ENCODE peak calls at places on chromosomes 5 and 9, in seven cellular contexts. One of them, this sample, is unnamed.

GRCh38 chr5:147869112-147869511 is 9.4 kb upstream of the SCGB3A2 start:
- DNase-seq in aorta: no peak
- DNase-seq in fibroblast of pulmonary artery: no peak
- DNase-seq in OCI-LY7: no peak
- DNase-seq in heart right ventricle: no peak
- DNase-seq in iPS DF 6.9: no peak
- DNase-seq in AG04449: no peak
- DNase-seq in this sample: no peak

GRCh38 chr5:67636091-67636490 is 439.5 kb upstream of the CD180 start:
- DNase-seq in aorta: no peak
- DNase-seq in OCI-LY7: no peak
- DNase-seq in fibroblast of pulmonary artery: peak; percentile 25
- DNase-seq in AG04449: no peak
- DNase-seq in iPS DF 6.9: no peak
- DNase-seq in heart right ventricle: peak; percentile 70
- DNase-seq in this sample: peak; percentile 10

GRCh38 chr5:108773330-108773729 is 25.6 kb downstream of the FER start:
- DNase-seq in OCI-LY7: no peak
- DNase-seq in fibroblast of pulmonary artery: no peak
- DNase-seq in AG04449: no peak
- DNase-seq in aorta: no peak
- DNase-seq in iPS DF 6.9: no peak
- DNase-seq in heart right ventricle: no peak
- DNase-seq in this sample: no peak

GRCh38 chr9:114366334-114367128 is 21.3 kb downstream of the AKNA start:
- DNase-seq in fibroblast of pulmonary artery: peak; percentile 88
- DNase-seq in iPS DF 6.9: no peak
- DNase-seq in aorta: no peak
- DNase-seq in OCI-LY7: peak; percentile 68
- DNase-seq in AG04449: peak; percentile 59
- DNase-seq in heart right ventricle: no peak
- DNase-seq in this sample: peak; percentile 92

GRCh38 chr9:99299214-99300102 is 77.4 kb downstream of the SEC61B start:
- DNase-seq in fibroblast of pulmonary artery: peak; percentile 32
- DNase-seq in heart right ventricle: no peak
- DNase-seq in OCI-LY7: peak; percentile 7
- DNase-seq in aorta: no peak
- DNase-seq in iPS DF 6.9: no peak
- DNase-seq in AG04449: peak; percentile 24
- DNase-seq in this sample: peak; percentile 49

GRCh38 chr5:169694221-169694620 is 57.1 kb downstream of the DOCK2 start:
- DNase-seq in iPS DF 6.9: no peak
- DNase-seq in AG04449: no peak
- DNase-seq in OCI-LY7: no peak
- DNase-seq in aorta: no peak
- DNase-seq in heart right ventricle: no peak
- DNase-seq in fibroblast of pulmonary artery: no peak
- DNase-seq in this sample: peak; percentile 37

GRCh38 chr5:121640298-121640697 is 211.4 kb upstream of the FTMT start:
- DNase-seq in aorta: no peak
- DNase-seq in heart right ventricle: no peak
- DNase-seq in iPS DF 6.9: no peak
- DNase-seq in AG04449: no peak
- DNase-seq in OCI-LY7: no peak
- DNase-seq in fibroblast of pulmonary artery: no peak
- DNase-seq in this sample: no peak

GRCh38 chr9:93673271-93673843 is 97.0 kb downstream of the PHF2 start:
- DNase-seq in OCI-LY7: no peak
- DNase-seq in fibroblast of pulmonary artery: peak; percentile 18
- DNase-seq in iPS DF 6.9: no peak
- DNase-seq in heart right ventricle: peak; percentile 48
- DNase-seq in AG04449: no peak
- DNase-seq in aorta: peak; percentile 62
- DNase-seq in this sample: no peak

GRCh38 chr9:131981116-131981847 is 98.4 kb downstream of the MED27 start:
- DNase-seq in OCI-LY7: no peak
- DNase-seq in aorta: no peak
- DNase-seq in AG04449: no peak
- DNase-seq in iPS DF 6.9: no peak
- DNase-seq in fibroblast of pulmonary artery: no peak
- DNase-seq in heart right ventricle: no peak
- DNase-seq in this sample: peak; percentile 13

GRCh38 chr9:131982102-131982501 is 97.6 kb downstream of the MED27 start:
- DNase-seq in fibroblast of pulmonary artery: no peak
- DNase-seq in OCI-LY7: no peak
- DNase-seq in iPS DF 6.9: no peak
- DNase-seq in heart right ventricle: no peak
- DNase-seq in aorta: no peak
- DNase-seq in AG04449: no peak
- DNase-seq in this sample: no peak

GRCh38 chr9:131980267-131980916 is 99.3 kb downstream of the MED27 start:
- DNase-seq in aorta: no peak
- DNase-seq in AG04449: no peak
- DNase-seq in iPS DF 6.9: no peak
- DNase-seq in heart right ventricle: no peak
- DNase-seq in fibroblast of pulmonary artery: peak; percentile 29
- DNase-seq in OCI-LY7: no peak
- DNase-seq in this sample: no peak

GRCh38 chr9:131984564-131984963 is 95.1 kb downstream of the MED27 start:
- DNase-seq in fibroblast of pulmonary artery: no peak
- DNase-seq in iPS DF 6.9: no peak
- DNase-seq in heart right ventricle: no peak
- DNase-seq in aorta: no peak
- DNase-seq in AG04449: no peak
- DNase-seq in OCI-LY7: no peak
- DNase-seq in this sample: no peak

DNA sequence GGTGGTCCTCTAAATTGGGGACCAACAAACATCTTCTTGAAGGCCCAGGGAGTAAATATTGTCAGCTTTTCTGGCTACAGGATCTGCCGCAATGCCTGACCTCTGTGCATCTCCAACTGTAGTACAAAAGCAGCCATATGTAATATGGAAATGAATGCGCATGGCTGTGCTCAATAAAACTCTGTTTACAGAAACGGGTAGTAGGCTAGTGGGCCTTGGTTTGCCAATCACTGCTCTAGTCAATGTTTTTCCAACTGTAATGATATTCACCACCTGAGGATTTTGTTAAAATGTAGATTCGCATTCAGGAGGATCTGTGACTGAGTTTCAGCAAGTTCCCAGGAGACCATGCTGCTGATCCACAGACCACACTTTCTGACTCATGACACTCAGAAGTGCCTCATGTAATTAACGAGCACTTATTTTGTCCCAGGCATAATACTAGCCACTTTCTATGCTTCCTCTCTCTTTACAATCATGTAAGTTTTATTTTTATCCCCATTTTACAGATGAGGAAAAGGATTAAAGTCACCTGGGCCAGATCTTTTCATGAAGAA is 96.9 kb downstream of the MED27 start:
- DNase-seq in iPS DF 6.9: no peak
- DNase-seq in AG04449: no peak
- DNase-seq in heart right ventricle: no peak
- DNase-seq in OCI-LY7: no peak
- DNase-seq in aorta: no peak
- DNase-seq in fibroblast of pulmonary artery: no peak
- DNase-seq in this sample: peak; percentile 41
- H3K4me3 ChIP-seq in iPS DF 6.9: no peak overlapping the region
- H3K4me3 ChIP-seq in AG04449: no peak overlapping the region
- H3K4me3 ChIP-seq in heart right ventricle: no peak overlapping the region
- H3K4me3 ChIP-seq in OCI-LY7: no peak overlapping the region
- H3K4me3 ChIP-seq in aorta: no peak overlapping the region
- H3K4me3 ChIP-seq in fibroblast of pulmonary artery: no peak overlapping the region
- H3K4me3 ChIP-seq in this sample: no peak overlapping the region

DNA sequence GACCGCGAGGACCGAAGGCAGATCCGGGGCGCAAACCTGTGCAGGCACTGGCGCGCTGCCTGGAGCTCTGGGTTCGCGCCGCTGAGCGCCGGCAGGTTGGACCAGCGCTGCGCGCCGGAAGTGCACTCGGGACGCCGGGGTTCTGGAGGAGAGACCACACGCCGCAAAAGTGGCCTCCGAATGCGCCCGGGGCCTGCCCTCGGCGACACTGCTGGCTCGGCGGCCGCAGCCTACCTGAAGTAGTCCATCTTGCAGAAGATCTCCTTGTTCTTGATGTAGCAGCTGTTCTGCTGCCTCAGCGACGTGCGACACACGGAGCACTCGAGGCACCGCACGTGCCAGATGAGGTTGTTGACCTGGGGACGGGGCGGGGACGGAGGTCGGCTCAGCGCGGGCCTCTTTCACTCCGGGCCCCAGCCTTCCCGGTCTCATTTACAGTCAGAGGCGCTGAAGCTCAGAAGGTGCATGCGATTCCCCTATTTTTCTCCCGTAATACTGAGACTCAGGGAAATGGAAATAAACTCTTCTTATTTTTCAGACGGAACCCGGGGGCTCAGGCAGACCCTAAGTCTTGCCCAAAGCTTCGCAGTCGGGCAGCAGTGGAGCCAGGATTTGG is 2.5 kb downstream of the LHX6 start:
- DNase-seq in OCI-LY7: no peak
- DNase-seq in iPS DF 6.9: no peak
- DNase-seq in fibroblast of pulmonary artery: no peak
- DNase-seq in AG04449: no peak
- DNase-seq in aorta: no peak
- DNase-seq in heart right ventricle: no peak
- DNase-seq in this sample: no peak
- H3K4me3 ChIP-seq in OCI-LY7: no peak overlapping the region
- H3K4me3 ChIP-seq in iPS DF 6.9: no peak overlapping the region
- H3K4me3 ChIP-seq in fibroblast of pulmonary artery: no peak overlapping the region
- H3K4me3 ChIP-seq in AG04449: no peak overlapping the region
- H3K4me3 ChIP-seq in aorta: no peak overlapping the region
- H3K4me3 ChIP-seq in heart right ventricle: no peak overlapping the region
- H3K4me3 ChIP-seq in this sample: no peak overlapping the region

GRCh38 chr9:14029811-14030210 is 284.1 kb downstream of the NFIB start:
- DNase-seq in AG04449: no peak
- DNase-seq in heart right ventricle: no peak
- DNase-seq in iPS DF 6.9: no peak
- DNase-seq in OCI-LY7: no peak
- DNase-seq in fibroblast of pulmonary artery: no peak
- DNase-seq in aorta: no peak
- DNase-seq in this sample: no peak
- H3K4me3 ChIP-seq in AG04449: peak overlapping the region; percentile 41
- H3K4me3 ChIP-seq in heart right ventricle: no peak overlapping the region
- H3K4me3 ChIP-seq in iPS DF 6.9: no peak overlapping the region
- H3K4me3 ChIP-seq in OCI-LY7: no peak overlapping the region
- H3K4me3 ChIP-seq in fibroblast of pulmonary artery: peak overlapping the region; percentile 19
- H3K4me3 ChIP-seq in aorta: no peak overlapping the region
- H3K4me3 ChIP-seq in this sample: no peak overlapping the region

GRCh38 chr5:90834711-90835110 is 276.1 kb downstream of the ADGRV1 start:
- DNase-seq in heart right ventricle: no peak
- DNase-seq in aorta: no peak
- DNase-seq in OCI-LY7: no peak
- DNase-seq in AG04449: no peak
- DNase-seq in fibroblast of pulmonary artery: no peak
- DNase-seq in iPS DF 6.9: no peak
- DNase-seq in this sample: no peak

GRCh38 chr5:90824436-90824835 is 265.8 kb downstream of the ADGRV1 start:
- DNase-seq in AG04449: no peak
- DNase-seq in aorta: no peak
- DNase-seq in heart right ventricle: no peak
- DNase-seq in iPS DF 6.9: no peak
- DNase-seq in OCI-LY7: no peak
- DNase-seq in fibroblast of pulmonary artery: no peak
- DNase-seq in this sample: no peak

GRCh38 chr5:90833753-90834152 is 275.2 kb downstream of the ADGRV1 start:
- DNase-seq in OCI-LY7: no peak
- DNase-seq in fibroblast of pulmonary artery: no peak
- DNase-seq in aorta: no peak
- DNase-seq in heart right ventricle: no peak
- DNase-seq in AG04449: no peak
- DNase-seq in iPS DF 6.9: no peak
- DNase-seq in this sample: no peak

GRCh38 chr5:90830058-90830457 is 271.5 kb downstream of the ADGRV1 start:
- DNase-seq in heart right ventricle: no peak
- DNase-seq in fibroblast of pulmonary artery: no peak
- DNase-seq in OCI-LY7: no peak
- DNase-seq in AG04449: no peak
- DNase-seq in aorta: no peak
- DNase-seq in iPS DF 6.9: no peak
- DNase-seq in this sample: no peak
- H3K4me3 ChIP-seq in heart right ventricle: no peak overlapping the region
- H3K4me3 ChIP-seq in fibroblast of pulmonary artery: no peak overlapping the region
- H3K4me3 ChIP-seq in OCI-LY7: no peak overlapping the region
- H3K4me3 ChIP-seq in AG04449: no peak overlapping the region
- H3K4me3 ChIP-seq in aorta: no peak overlapping the region
- H3K4me3 ChIP-seq in iPS DF 6.9: no peak overlapping the region
- H3K4me3 ChIP-seq in this sample: no peak overlapping the region